ENCODE peak calls at places on chromosome 16, in nine cellular contexts. U is GM23248, Z is mammary epithelial cell, G is HCT116, I is Karpas-422, P is H9, M is neural progenitor cell, V is IMR-90, N is adipocyte. C is an unnamed sample.

GRCh38 chr16:81879625-81880024 is 100.5 kb downstream of the PLCG2 start:
- DNase-seq in P (no peak), Z (no peak), V (no peak), M (peak), U (no peak), G (no peak), I (peak), N (no peak), C (peak)

GRCh38 chr16:66273644-66274334 is 92.7 kb upstream of the CDH5 start:
- DNase-seq in M (no peak), P (peak), I (no peak), Z (peak), U (peak), N (peak), V (peak), G (no peak), C (peak)

GRCh38 chr16:68538880-68539701 is at the start of gene ZFP90:
- DNase-seq in I (peak), M (peak), Z (peak), P (peak), U (peak), V (peak), N (peak), G (peak), C (peak)

GRCh38 chr16:56679813-56680212 is 2.5 kb upstream of the MT1X start:
- DNase-seq in G (peak), Z (peak), M (no peak), V (no peak), P (no peak), U (peak), I (no peak), N (no peak), C (no peak)

GRCh38 chr16:56279132-56279531 is 87.8 kb downstream of the GNAO1 start:
- DNase-seq in N (no peak), Z (no peak), M (no peak), P (no peak), G (no peak), V (no peak), I (no peak), U (no peak), C (no peak)

GRCh38 chr16:3727806-3728381 is 10.6 kb upstream of the TRAP1 start:
- DNase-seq in I (no peak), Z (no peak), P (no peak), M (no peak), V (no peak), G (no peak), U (no peak), N (no peak), C (no peak)

GRCh38 chr16:2852731-2853507 is 5.1 kb downstream of the PRSS22 start:
- DNase-seq in V (no peak), Z (no peak), M (no peak), I (no peak), G (no peak), P (no peak), N (no peak), U (no peak), C (peak)

GRCh38 chr16:78363843-78364242 is 264.4 kb downstream of the WWOX start:
- DNase-seq in U (no peak), I (no peak), N (no peak), Z (no peak), V (no peak), G (no peak), P (no peak), M (no peak), C (peak)

GRCh38 chr16:3670711-3671110 is 16.2 kb downstream of the DNASE1 start:
- DNase-seq in N (no peak), Z (no peak), P (no peak), V (no peak), M (no peak), I (no peak), G (no peak), U (no peak), C (no peak)

GRCh38 chr16:54266363-54266955 is 20.1 kb downstream of the IRX3 start:
- DNase-seq in G (no peak), N (peak), P (no peak), I (no peak), U (peak), Z (no peak), M (no peak), V (no peak), C (no peak)

GRCh38 chr16:1978476-1979120 is 2.7 kb downstream of the NOXO1 start:
- DNase-seq in M (no peak), Z (no peak), N (no peak), V (no peak), U (no peak), P (peak), G (no peak), I (no peak), C (no peak)

GRCh38 chr16:12587170-12587569 is 216.5 kb downstream of the CPPED1 start:
- DNase-seq in N (no peak), P (no peak), Z (no peak), G (no peak), V (no peak), U (no peak), M (no peak), I (no peak), C (peak)

GRCh38 chr16:1152651-1153259 is at the start of gene CACNA1H:
- DNase-seq in V (no peak), I (no peak), M (peak), N (peak), Z (no peak), G (no peak), U (peak), P (peak), C (peak)

GRCh38 chr16:75402821-75403475 is 30.4 kb downstream of the CFDP1 start:
- DNase-seq in Z (peak), N (peak), I (peak), U (peak), P (no peak), M (peak), V (peak), G (peak), C (no peak)

GRCh38 chr16:69890114-69890890 is 60.8 kb upstream of the CLEC18A start:
- DNase-seq in M (peak), V (peak), N (peak), P (peak), Z (peak), I (no peak), G (no peak), U (peak), C (peak)

GRCh38 chr16:19137201-19137601 is 23.4 kb downstream of the ITPRIPL2 start:
- DNase-seq in Z (no peak), I (no peak), U (peak), V (no peak), M (no peak), G (no peak), P (no peak), N (no peak), C (no peak)

GRCh38 chr16:12459993-12460392 is 343.7 kb downstream of the CPPED1 start:
- DNase-seq in G (no peak), Z (no peak), V (no peak), N (no peak), I (no peak), P (no peak), U (no peak), M (no peak), C (no peak)

GRCh38 chr16:909281-910000 is 61.3 kb downstream of the LMF1 start:
- DNase-seq in Z (no peak), G (no peak), N (no peak), V (no peak), M (no peak), U (no peak), P (no peak), I (no peak), C (no peak)

GRCh38 chr16:85005278-85006069 is 5.9 kb downstream of the ZDHHC7 start:
- DNase-seq in I (no peak), P (no peak), G (no peak), M (no peak), U (peak), Z (peak), N (peak), V (peak), C (no peak)

GRCh38 chr16:67149276-67150057 is 1.3 kb downstream of the B3GNT9 start:
- DNase-seq in U (no peak), I (no peak), P (peak), G (no peak), N (no peak), M (no peak), V (no peak), Z (no peak), C (no peak)

GRCh38 chr16:83137326-83137770 is 510.6 kb downstream of the CDH13 start:
- DNase-seq in G (no peak), U (peak), V (peak), I (peak), M (peak), Z (peak), P (no peak), N (no peak), C (no peak)

GRCh38 chr16:55297062-55297909 is 26.7 kb upstream of the IRX6 start:
- DNase-seq in N (no peak), Z (peak), G (no peak), P (no peak), M (no peak), U (no peak), V (peak), I (no peak), C (no peak)

GRCh38 chr16:80964351-80964750 is 42.3 kb downstream of the CMC2 start:
- DNase-seq in Z (no peak), N (no peak), M (no peak), P (no peak), V (no peak), G (no peak), I (no peak), U (no peak), C (no peak)

GRCh38 chr16:84947996-84948854 is 63.1 kb downstream of the ZDHHC7 start:
- DNase-seq in N (no peak), G (no peak), I (no peak), Z (no peak), P (no peak), V (no peak), U (no peak), M (no peak), C (no peak)

GRCh38 chr16:67930191-67930590 is 1.5 kb downstream of the CTRL start:
- DNase-seq in M (no peak), V (no peak), I (no peak), N (no peak), Z (no peak), P (no peak), U (no peak), G (no peak), C (no peak)

GRCh38 chr16:62254847-62255246 is 218.6 kb upstream of the CDH8 start:
- DNase-seq in G (no peak), Z (peak), P (no peak), N (no peak), I (no peak), U (no peak), M (no peak), V (no peak), C (no peak)

DNA sequence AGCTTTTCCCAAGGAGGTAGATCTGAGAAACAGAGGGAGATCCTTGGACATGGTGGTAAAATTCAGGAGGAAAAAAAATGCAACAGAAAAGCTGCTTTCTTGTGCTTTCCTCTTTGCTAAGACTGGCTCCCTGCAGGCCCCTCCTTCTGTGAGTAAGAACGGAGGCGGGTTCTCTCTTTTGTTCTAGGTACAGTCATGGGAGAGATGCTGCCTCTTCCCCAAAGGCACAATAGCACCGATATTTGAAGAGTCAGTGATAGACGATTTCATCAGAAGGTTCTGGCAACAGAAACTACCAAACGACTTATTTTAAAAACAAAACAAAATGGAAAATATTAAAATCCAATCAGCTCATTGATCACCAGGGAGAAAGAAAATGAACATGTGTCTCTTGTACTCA is 32.6 kb upstream of the KIFC3 start:
- DNase-seq in I (no peak), N (no peak), P (no peak), U (peak), M (peak), Z (peak), G (no peak), V (peak), C (no peak)
- H3K9ac ChIP-seq in I (no peak), N (no peak), P (no peak), U (no peak), M (no peak), Z (peak), G (no peak), V (no peak), C (no peak)

GRCh38 chr16:49855280-49855821 is 561 bp downstream of the ZNF423 start:
- DNase-seq in I (peak), P (peak), G (no peak), Z (peak), V (peak), U (peak), M (peak), N (peak), C (peak)
- H3K9ac ChIP-seq in I (peak), P (no peak), G (peak), Z (no peak), V (peak), U (peak), M (no peak), N (peak), C (peak)

GRCh38 chr16:89506791-89507191 is 1.4 kb upstream of the SPG7 start:
- DNase-seq in P (no peak), N (no peak), V (no peak), Z (no peak), I (no peak), G (no peak), M (no peak), U (peak), C (no peak)
- H3K9ac ChIP-seq in P (no peak), N (peak), V (peak), Z (peak), I (no peak), G (peak), M (no peak), U (peak), C (no peak)

GRCh38 chr16:30651124-30652004 is 604 bp downstream of the PRR14 start:
- DNase-seq in M (peak), I (peak), G (no peak), U (peak), P (peak), Z (peak), V (peak), N (peak), C (peak)

GRCh38 chr16:30652005-30652296 is 1.2 kb downstream of the PRR14 start:
- DNase-seq in M (no peak), Z (no peak), V (no peak), P (no peak), N (no peak), U (no peak), G (no peak), I (no peak), C (no peak)

GRCh38 chr16:30650369-30651123 is at the start of gene PRR14:
- DNase-seq in I (peak), M (peak), N (peak), Z (peak), P (peak), U (peak), G (peak), V (peak), C (peak)

GRCh38 chr16:30647274-30647571 is 3.5 kb upstream of the PRR14 start:
- DNase-seq in U (no peak), I (no peak), P (no peak), Z (no peak), G (no peak), V (no peak), N (no peak), M (no peak), C (no peak)

DNA sequence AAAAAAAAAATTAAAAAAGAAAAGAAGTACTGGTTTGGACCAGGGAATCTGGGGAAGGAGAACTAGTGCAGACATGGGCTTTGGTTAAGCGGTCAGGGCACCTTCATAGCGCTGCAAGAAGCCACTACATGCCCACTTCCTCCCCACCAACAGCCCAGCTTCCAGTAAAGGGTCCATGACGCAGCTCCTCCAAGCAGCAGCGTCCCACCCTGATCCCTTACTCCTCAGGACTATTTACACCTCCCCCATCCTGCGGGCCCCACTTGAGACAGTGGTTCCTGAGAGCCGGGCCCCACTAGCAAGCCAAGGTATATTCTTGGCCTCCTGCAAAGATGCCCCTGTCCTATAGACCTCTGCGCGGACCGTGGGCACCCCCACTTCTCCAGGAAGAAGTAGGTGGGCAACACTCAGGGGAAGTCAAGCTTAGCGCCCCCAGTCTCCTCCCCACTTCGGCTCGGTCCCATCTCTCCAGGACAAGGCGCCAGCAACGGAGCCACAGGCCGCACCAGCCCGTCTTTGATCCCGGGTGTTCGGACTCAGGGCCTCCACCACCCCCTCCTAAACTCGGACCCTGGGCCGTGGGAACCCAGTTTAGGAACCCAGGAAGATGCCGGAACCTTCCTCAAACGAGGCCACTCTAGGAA is 913 bp upstream of the PRR14 start:
- DNase-seq in U (no peak), Z (no peak), V (no peak), G (no peak), I (no peak), P (no peak), M (no peak), N (no peak), C (no peak)
- H3K9ac ChIP-seq in U (peak), Z (no peak), V (peak), G (peak), I (no peak), P (no peak), M (no peak), N (peak), C (no peak)

GRCh38 chr16:30088832-30089624 is 2.7 kb downstream of the TBX6 start:
- DNase-seq in M (no peak), I (no peak), P (no peak), U (no peak), G (no peak), V (no peak), N (no peak), Z (no peak), C (no peak)
- H3K9ac ChIP-seq in M (no peak), I (no peak), P (no peak), U (no peak), G (no peak), V (no peak), N (no peak), Z (no peak), C (no peak)

C was measured in endodermal cell.